ENCODE peak calls at places on chromosomes 3 and 15, in ten cellular contexts. One of them, this sample, is unnamed.

GRCh38 chr3:77726509-77726908 is 686.6 kb downstream of the ROBO2 start:
- DNase-seq in cardiac muscle cell: no peak
- DNase-seq in HepG2: no peak
- DNase-seq in lower lobe of right lung: no peak
- DNase-seq in body of pancreas: no peak
- DNase-seq in HCT116: no peak
- DNase-seq in thoracic aorta: no peak
- DNase-seq in spleen: no peak
- DNase-seq in GM23338: no peak
- DNase-seq in endodermal cell: no peak
- DNase-seq in this sample: no peak

GRCh38 chr15:52143862-52144261 is 31.3 kb upstream of the BCL2L10 start:
- DNase-seq in HepG2: peak; percentile 63
- DNase-seq in HCT116: no peak
- DNase-seq in body of pancreas: no peak
- DNase-seq in cardiac muscle cell: no peak
- DNase-seq in endodermal cell: peak; percentile 62
- DNase-seq in thoracic aorta: no peak
- DNase-seq in GM23338: peak; percentile 22
- DNase-seq in lower lobe of right lung: no peak
- DNase-seq in spleen: no peak
- DNase-seq in this sample: peak; percentile 92

GRCh38 chr3:141530133-141530768 is 43.4 kb downstream of the RASA2 start:
- DNase-seq in lower lobe of right lung: no peak
- DNase-seq in GM23338: no peak
- DNase-seq in thoracic aorta: no peak
- DNase-seq in body of pancreas: no peak
- DNase-seq in HepG2: no peak
- DNase-seq in endodermal cell: no peak
- DNase-seq in HCT116: no peak
- DNase-seq in spleen: no peak
- DNase-seq in cardiac muscle cell: no peak
- DNase-seq in this sample: no peak

GRCh38 chr3:169410430-169410829 is 253.1 kb downstream of the MECOM start:
- DNase-seq in thoracic aorta: no peak
- DNase-seq in endodermal cell: no peak
- DNase-seq in cardiac muscle cell: no peak
- DNase-seq in lower lobe of right lung: no peak
- DNase-seq in spleen: no peak
- DNase-seq in body of pancreas: no peak
- DNase-seq in GM23338: no peak
- DNase-seq in HepG2: no peak
- DNase-seq in HCT116: no peak
- DNase-seq in this sample: no peak

GRCh38 chr3:129196601-129197000 is 12.9 kb upstream of the CNBP start:
- DNase-seq in endodermal cell: no peak
- DNase-seq in HepG2: no peak
- DNase-seq in GM23338: no peak
- DNase-seq in spleen: no peak
- DNase-seq in cardiac muscle cell: no peak
- DNase-seq in HCT116: no peak
- DNase-seq in thoracic aorta: no peak
- DNase-seq in body of pancreas: no peak
- DNase-seq in lower lobe of right lung: no peak
- DNase-seq in this sample: no peak

GRCh38 chr15:70235347-70235746 is 137.6 kb upstream of the TLE3 start:
- DNase-seq in endodermal cell: peak; percentile 38
- DNase-seq in cardiac muscle cell: no peak
- DNase-seq in GM23338: no peak
- DNase-seq in spleen: peak; percentile 16
- DNase-seq in lower lobe of right lung: no peak
- DNase-seq in HCT116: no peak
- DNase-seq in body of pancreas: no peak
- DNase-seq in HepG2: no peak
- DNase-seq in thoracic aorta: no peak
- DNase-seq in this sample: peak; percentile 25

GRCh38 chr3:98977520-98977919 is 76.0 kb upstream of the DCBLD2 start:
- DNase-seq in lower lobe of right lung: no peak
- DNase-seq in endodermal cell: no peak
- DNase-seq in HCT116: peak; percentile 97
- DNase-seq in HepG2: peak; percentile 75
- DNase-seq in thoracic aorta: no peak
- DNase-seq in GM23338: no peak
- DNase-seq in cardiac muscle cell: no peak
- DNase-seq in spleen: no peak
- DNase-seq in body of pancreas: no peak
- DNase-seq in this sample: no peak

GRCh38 chr3:195113536-195113935 is 157.4 kb downstream of the XXYLT1 start:
- DNase-seq in HepG2: no peak
- DNase-seq in thoracic aorta: no peak
- DNase-seq in spleen: peak; percentile 49
- DNase-seq in lower lobe of right lung: no peak
- DNase-seq in HCT116: no peak
- DNase-seq in GM23338: no peak
- DNase-seq in body of pancreas: no peak
- DNase-seq in endodermal cell: no peak
- DNase-seq in cardiac muscle cell: no peak
- DNase-seq in this sample: no peak

GRCh38 chr15:100765458-100766224 is 114.0 kb upstream of the ALDH1A3 start:
- DNase-seq in body of pancreas: peak; percentile 8
- DNase-seq in GM23338: no peak
- DNase-seq in endodermal cell: peak; percentile 39
- DNase-seq in spleen: peak; percentile 57
- DNase-seq in HCT116: no peak
- DNase-seq in cardiac muscle cell: no peak
- DNase-seq in HepG2: no peak
- DNase-seq in lower lobe of right lung: no peak
- DNase-seq in thoracic aorta: no peak
- DNase-seq in this sample: peak; percentile 68

GRCh38 chr3:10260211-10260701 is 12.0 kb downstream of the TATDN2 start:
- DNase-seq in endodermal cell: no peak
- DNase-seq in cardiac muscle cell: no peak
- DNase-seq in HCT116: no peak
- DNase-seq in HepG2: no peak
- DNase-seq in body of pancreas: no peak
- DNase-seq in thoracic aorta: no peak
- DNase-seq in GM23338: no peak
- DNase-seq in lower lobe of right lung: no peak
- DNase-seq in spleen: peak; percentile 53
- DNase-seq in this sample: no peak

GRCh38 chr3:123758081-123758564 is 126.0 kb downstream of the MYLK start:
- DNase-seq in HCT116: no peak
- DNase-seq in cardiac muscle cell: no peak
- DNase-seq in spleen: no peak
- DNase-seq in HepG2: peak; percentile 89
- DNase-seq in thoracic aorta: no peak
- DNase-seq in body of pancreas: no peak
- DNase-seq in GM23338: no peak
- DNase-seq in lower lobe of right lung: no peak
- DNase-seq in endodermal cell: no peak
- DNase-seq in this sample: no peak

GRCh38 chr15:70027518-70027917 is 70.2 kb downstream of the TLE3 start:
- DNase-seq in GM23338: no peak
- DNase-seq in cardiac muscle cell: no peak
- DNase-seq in lower lobe of right lung: peak; percentile 1
- DNase-seq in spleen: peak; percentile 22
- DNase-seq in endodermal cell: no peak
- DNase-seq in body of pancreas: no peak
- DNase-seq in thoracic aorta: no peak
- DNase-seq in HepG2: no peak
- DNase-seq in HCT116: no peak
- DNase-seq in this sample: no peak

GRCh38 chr15:96014939-96015338 is 315.6 kb upstream of the NR2F2 start:
- DNase-seq in spleen: no peak
- DNase-seq in cardiac muscle cell: no peak
- DNase-seq in lower lobe of right lung: no peak
- DNase-seq in body of pancreas: no peak
- DNase-seq in HepG2: no peak
- DNase-seq in HCT116: no peak
- DNase-seq in GM23338: no peak
- DNase-seq in thoracic aorta: no peak
- DNase-seq in endodermal cell: no peak
- DNase-seq in this sample: no peak

GRCh38 chr3:129187857-129188256 is 4.2 kb upstream of the CNBP start:
- DNase-seq in HCT116: no peak
- DNase-seq in body of pancreas: no peak
- DNase-seq in GM23338: no peak
- DNase-seq in thoracic aorta: no peak
- DNase-seq in lower lobe of right lung: no peak
- DNase-seq in spleen: no peak
- DNase-seq in HepG2: peak; percentile 14
- DNase-seq in endodermal cell: no peak
- DNase-seq in cardiac muscle cell: no peak
- DNase-seq in this sample: no peak

GRCh38 chr15:60649845-60650548 is 171.1 kb upstream of the ICE2 start:
- DNase-seq in HepG2: peak; percentile 41
- DNase-seq in cardiac muscle cell: no peak
- DNase-seq in endodermal cell: peak; percentile 76
- DNase-seq in HCT116: no peak
- DNase-seq in spleen: no peak
- DNase-seq in body of pancreas: no peak
- DNase-seq in thoracic aorta: no peak
- DNase-seq in lower lobe of right lung: no peak
- DNase-seq in GM23338: peak; percentile 74
- DNase-seq in this sample: no peak

DNA sequence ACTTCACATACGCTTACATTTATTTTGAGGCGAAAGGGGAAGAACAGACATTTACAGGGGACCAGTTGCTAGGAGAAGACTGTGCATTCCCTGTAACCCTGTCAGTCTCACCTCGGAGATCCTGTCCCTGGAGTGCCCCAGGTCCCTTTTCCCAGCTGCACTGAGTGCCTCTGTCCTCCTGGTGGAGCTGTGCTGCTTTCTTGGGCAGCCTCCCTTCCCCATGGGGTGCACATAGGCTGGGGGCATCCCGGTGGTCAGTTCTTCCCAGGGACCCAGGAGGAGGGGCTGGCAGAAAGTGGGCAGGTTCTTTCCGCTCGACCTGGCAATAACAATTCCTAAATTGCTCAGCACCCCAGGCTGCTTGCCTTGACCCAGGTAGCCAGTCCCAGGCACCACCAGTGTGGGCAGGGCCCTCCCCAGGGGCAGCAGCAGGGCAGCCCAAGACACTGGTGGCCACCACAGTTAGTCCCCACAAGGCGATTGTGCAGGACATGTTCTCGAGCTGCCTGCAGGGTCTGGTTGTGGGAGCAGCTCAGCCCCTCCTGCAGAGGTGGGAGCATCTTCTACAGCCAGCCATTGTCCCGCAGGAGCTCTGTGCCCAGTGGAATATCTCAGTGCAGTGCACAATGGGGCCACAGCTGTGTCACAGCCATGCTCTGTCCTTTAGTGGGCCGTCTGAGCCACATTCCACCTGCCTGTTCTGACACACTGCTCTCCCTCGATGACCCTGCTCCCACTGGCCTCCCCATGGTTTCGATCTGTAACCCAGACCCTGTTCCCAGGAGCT is 36.3 kb downstream of the APBA2 start:
- DNase-seq in GM23338: peak; percentile 72
- DNase-seq in cardiac muscle cell: peak; percentile 18
- DNase-seq in HepG2: no peak
- DNase-seq in spleen: peak; percentile 67
- DNase-seq in lower lobe of right lung: no peak
- DNase-seq in body of pancreas: no peak
- DNase-seq in thoracic aorta: no peak
- DNase-seq in endodermal cell: peak; percentile 77
- DNase-seq in HCT116: no peak
- DNase-seq in this sample: peak; percentile 52
- TF ChIP-seq CTCF in GM23338: peak; percentile 62
- TF ChIP-seq CTCF in cardiac muscle cell: peak; percentile 20
- TF ChIP-seq CTCF in HepG2: peak; percentile 40
- TF ChIP-seq CTCF in spleen: no peak
- TF ChIP-seq CTCF in lower lobe of right lung: no peak
- TF ChIP-seq CTCF in body of pancreas: no peak
- TF ChIP-seq CTCF in thoracic aorta: no peak
- TF ChIP-seq CTCF in endodermal cell: peak; percentile 72
- TF ChIP-seq CTCF in HCT116: peak; percentile 55
- TF ChIP-seq CTCF in this sample: no peak

GRCh38 chr3:15794303-15794771 is 3.4 kb downstream of the ANKRD28 start:
- DNase-seq in thoracic aorta: no peak
- DNase-seq in HepG2: no peak
- DNase-seq in cardiac muscle cell: no peak
- DNase-seq in HCT116: no peak
- DNase-seq in lower lobe of right lung: no peak
- DNase-seq in endodermal cell: no peak
- DNase-seq in spleen: no peak
- DNase-seq in GM23338: no peak
- DNase-seq in body of pancreas: no peak
- DNase-seq in this sample: no peak
- H3K27ac ChIP-seq in thoracic aorta: peak overlapping the region; percentile 82
- H3K27ac ChIP-seq in HepG2: no peak overlapping the region
- H3K27ac ChIP-seq in cardiac muscle cell: no peak overlapping the region
- H3K27ac ChIP-seq in HCT116: no peak overlapping the region
- H3K27ac ChIP-seq in lower lobe of right lung: peak overlapping the region; percentile 83
- H3K27ac ChIP-seq in endodermal cell: no peak overlapping the region
- H3K27ac ChIP-seq in spleen: peak overlapping the region; percentile 86
- H3K27ac ChIP-seq in GM23338: no peak overlapping the region
- H3K27ac ChIP-seq in body of pancreas: no peak overlapping the region
- H3K27ac ChIP-seq in this sample: peak overlapping the region; percentile 99

GRCh38 chr3:14812196-14812785 is 6.5 kb upstream of the FGD5 start:
- DNase-seq in GM23338: no peak
- DNase-seq in lower lobe of right lung: no peak
- DNase-seq in cardiac muscle cell: no peak
- DNase-seq in HepG2: no peak
- DNase-seq in body of pancreas: no peak
- DNase-seq in thoracic aorta: no peak
- DNase-seq in spleen: peak; percentile 49
- DNase-seq in endodermal cell: no peak
- DNase-seq in HCT116: no peak
- DNase-seq in this sample: no peak
- H3K27me3 ChIP-seq in GM23338: peaks cover 48% of the 10 kb centered on the region
- H3K27me3 ChIP-seq in lower lobe of right lung: peaks cover 15% of the 10 kb centered on the region
- H3K27me3 ChIP-seq in cardiac muscle cell: peaks cover 50% of the 10 kb centered on the region
- H3K27me3 ChIP-seq in HepG2: peaks cover 3% of the 10 kb centered on the region
- H3K27me3 ChIP-seq in body of pancreas: no peaks in the 10 kb centered on the region
- H3K27me3 ChIP-seq in thoracic aorta: no peaks in the 10 kb centered on the region
- H3K27me3 ChIP-seq in spleen: peaks cover 17% of the 10 kb centered on the region
- H3K27me3 ChIP-seq in endodermal cell: peaks cover 62% of the 10 kb centered on the region
- H3K27me3 ChIP-seq in HCT116: peaks cover 10% of the 10 kb centered on the region
- H3K27me3 ChIP-seq in this sample: peaks cover 46% of the 10 kb centered on the region

DNA sequence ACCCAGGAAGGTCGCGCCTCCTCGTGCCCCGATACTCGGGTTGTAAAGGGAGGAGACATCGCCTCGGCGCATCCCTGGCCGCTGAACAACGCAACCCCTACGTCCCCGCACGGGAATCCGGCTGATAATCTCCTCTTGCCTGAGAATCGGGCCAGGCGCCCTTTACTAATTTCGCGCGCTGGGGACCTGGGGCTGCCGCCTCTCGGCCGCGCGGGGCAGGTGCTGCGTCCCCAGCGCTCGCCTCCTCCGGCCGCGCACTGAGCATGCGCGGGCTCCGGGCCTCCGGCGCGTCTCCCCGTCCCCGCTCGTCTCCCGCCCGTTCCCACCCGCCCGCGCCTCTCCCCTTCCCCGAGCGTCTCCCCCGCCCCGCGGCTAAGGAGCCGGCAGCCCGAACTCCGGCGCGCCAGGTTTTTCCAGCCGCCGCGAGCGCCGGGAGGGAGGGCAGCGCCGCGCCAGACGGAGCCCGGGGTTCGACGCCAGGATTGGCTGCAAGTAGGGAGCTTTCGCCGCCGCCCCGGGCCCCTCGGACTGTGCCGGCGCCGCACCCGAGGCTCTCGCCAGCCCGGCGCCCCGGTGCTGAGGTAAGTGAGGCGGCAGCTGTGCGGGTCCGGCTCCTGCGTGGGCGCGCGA is at the start of gene CNTN4:
- DNase-seq in HCT116: no peak
- DNase-seq in GM23338: peak; percentile 82
- DNase-seq in cardiac muscle cell: peak; percentile 94
- DNase-seq in endodermal cell: peak; percentile 95
- DNase-seq in HepG2: peak; percentile 24
- DNase-seq in lower lobe of right lung: peak; percentile 82
- DNase-seq in body of pancreas: peak; percentile 64
- DNase-seq in spleen: no peak
- DNase-seq in thoracic aorta: peak; percentile 23
- DNase-seq in this sample: no peak
- TF ChIP-seq CTCF in HCT116: no peak
- TF ChIP-seq CTCF in GM23338: no peak
- TF ChIP-seq CTCF in cardiac muscle cell: no peak
- TF ChIP-seq CTCF in endodermal cell: peak; percentile 62
- TF ChIP-seq CTCF in HepG2: peak; percentile 18
- TF ChIP-seq CTCF in lower lobe of right lung: peak; percentile 20
- TF ChIP-seq CTCF in body of pancreas: peak; percentile 14
- TF ChIP-seq CTCF in spleen: no peak
- TF ChIP-seq CTCF in thoracic aorta: peak; percentile 67
- TF ChIP-seq CTCF in this sample: no peak